ENCODE peak calls at places on chromosomes 2 and 18, in nine cellular contexts. I is choroid plexus epithelial cell; V is CD8-positive, alpha-beta T cell; P is cardiac fibroblast; G is hepatocyte; S is cardiac muscle cell; H is mucosa of descending colon; A is epithelial cell of esophagus; N is astrocyte of the cerebellum. E is an unnamed sample.

GRCh38 chr18:46211816-46212215 is 107.6 kb downstream of the HAUS1 start:
- DNase-seq in I (peak; percentile 29), S (no peak), H (no peak), G (no peak), V (no peak), A (no peak), N (no peak), P (peak; percentile 52), E (peak; percentile 49)

GRCh38 chr2:203606051-203606450 is 71.0 kb upstream of the RAPH1 start:
- DNase-seq in P (no peak), S (no peak), V (no peak), A (no peak), I (no peak), H (no peak), G (no peak), N (no peak), E (no peak)

GRCh38 chr2:166410828-166411472 is 35.2 kb upstream of the SCN9A start:
- DNase-seq in G (no peak), I (peak; percentile 90), V (no peak), S (no peak), P (peak; percentile 92), H (no peak), N (peak; percentile 29), A (peak; percentile 93), E (peak; percentile 91)

GRCh38 chr2:237383991-237384671 is 29.8 kb downstream of the COL6A3 start:
- DNase-seq in P (peak; percentile 96), H (no peak), S (no peak), G (peak; percentile 19), V (no peak), N (no peak), I (peak; percentile 96), A (no peak), E (peak; percentile 92)

GRCh38 chr18:24271381-24272331 is 126.0 kb downstream of the OSBPL1A start:
- DNase-seq in V (no peak), S (peak; percentile 84), I (peak; percentile 80), P (peak; percentile 76), N (peak; percentile 35), H (peak; percentile 75), A (peak; percentile 81), G (peak; percentile 90), E (peak; percentile 69)

GRCh38 chr2:95269036-95269680 is 5.1 kb upstream of the PROM2 start:
- DNase-seq in N (no peak), P (no peak), S (no peak), G (no peak), H (peak; percentile 0), I (no peak), V (no peak), A (no peak), E (no peak)

GRCh38 chr2:132430895-132431294 is 14.3 kb downstream of the GPR39 start:
- DNase-seq in S (no peak), N (peak; percentile 31), V (no peak), G (no peak), I (no peak), P (no peak), H (no peak), A (peak; percentile 78), E (no peak)

GRCh38 chr2:86782748-86783147 is 8.0 kb downstream of the CD8A start:
- DNase-seq in G (no peak), A (no peak), P (no peak), V (no peak), H (no peak), N (no peak), S (peak; percentile 64), I (no peak), E (no peak)

GRCh38 chr2:240557101-240557751 is 562 bp downstream of the ANKMY1 start:
- DNase-seq in P (no peak), A (no peak), S (no peak), G (peak; percentile 6), N (no peak), V (no peak), I (no peak), H (peak; percentile 12), E (no peak)

GRCh38 chr2:101852824-101853223 is 138.9 kb upstream of the IL1R2 start:
- DNase-seq in S (no peak), V (no peak), I (peak; percentile 37), H (no peak), P (no peak), G (no peak), A (no peak), N (no peak), E (peak; percentile 51)

GRCh38 chr2:10407841-10408648 is 40.1 kb downstream of the ODC1 start:
- DNase-seq in G (peak; percentile 76), I (peak; percentile 74), A (peak; percentile 96), S (no peak), V (peak; percentile 65), N (no peak), H (peak; percentile 79), P (peak; percentile 69), E (peak; percentile 90)

GRCh38 chr2:42962521-42962953 is 170.2 kb upstream of the HAAO start:
- DNase-seq in P (peak; percentile 29), G (no peak), I (peak; percentile 39), H (no peak), A (no peak), S (no peak), V (no peak), N (no peak), E (peak; percentile 52)

GRCh38 chr2:69298862-69299261 is 88.2 kb downstream of the GFPT1 start:
- DNase-seq in N (no peak), S (no peak), V (no peak), H (no peak), A (peak; percentile 33), P (peak; percentile 79), G (peak; percentile 38), I (peak; percentile 80), E (peak; percentile 81)

GRCh38 chr18:75132931-75133525 is 75.9 kb downstream of the PTGR3 start:
- DNase-seq in A (no peak), V (no peak), P (no peak), S (no peak), I (no peak), G (no peak), H (no peak), N (no peak), E (no peak)

DNA sequence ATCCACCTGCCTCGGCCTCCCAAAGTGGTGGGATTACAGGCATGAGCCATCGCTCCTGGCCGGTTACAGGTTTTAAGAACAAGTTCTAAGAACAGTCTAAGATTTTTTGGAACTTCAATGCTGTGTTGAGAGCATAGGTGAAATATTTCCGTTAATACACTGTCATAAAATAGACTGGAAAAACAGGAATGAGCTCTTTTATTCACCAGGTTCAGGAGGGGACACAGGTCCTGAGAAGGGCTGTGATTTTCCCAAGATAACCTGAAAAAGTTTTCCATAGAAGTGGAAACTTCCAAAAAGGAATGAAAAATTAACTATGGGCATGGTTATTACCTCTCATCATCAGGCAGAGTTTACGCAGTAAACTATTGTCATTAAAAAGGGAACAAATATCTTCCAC is 97.6 kb upstream of the TMEM178A start:
- DNase-seq in I (no peak), G (no peak), N (no peak), S (no peak), A (peak; percentile 48), P (no peak), H (no peak), V (no peak), E (no peak)
- H3K4me3 ChIP-seq in I (no peak overlapping the region), G (no peak overlapping the region), N (no peak overlapping the region), S (no peak overlapping the region), A (no peak overlapping the region), P (no peak overlapping the region), H (no peak overlapping the region), V (no peak overlapping the region), E (no peak overlapping the region)

DNA sequence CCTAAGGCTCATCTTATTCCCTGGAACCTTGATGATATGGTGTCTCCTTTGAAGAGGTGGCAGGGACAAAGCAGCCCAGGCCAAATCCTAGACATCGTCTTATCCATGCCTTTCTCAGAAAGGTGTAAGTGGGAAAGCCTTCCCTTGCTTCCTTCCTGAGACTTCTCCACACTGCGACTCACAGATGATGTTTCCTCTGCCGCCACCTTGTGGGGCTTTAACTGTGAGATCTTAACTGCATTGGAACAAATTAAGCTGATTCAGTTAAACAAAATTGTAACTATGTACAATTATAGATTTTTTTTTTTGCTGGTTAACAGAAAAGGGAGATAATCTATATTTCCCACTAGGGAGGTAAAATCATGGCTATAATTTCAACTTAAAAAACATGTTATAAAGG is 10.0 kb upstream of the GCA start:
- DNase-seq in P (peak; percentile 52), A (peak; percentile 60), H (peak; percentile 82), S (peak; percentile 33), G (peak; percentile 58), I (peak; percentile 52), N (no peak), V (no peak), E (peak; percentile 36)
- TF ChIP-seq CTCF in P (peak; percentile 59), A (peak; percentile 64), H (peak; percentile 18), S (peak; percentile 51), G (peak; percentile 52), I (peak; percentile 70), N (peak; percentile 44), V (peak; percentile 17), E (peak; percentile 54)

GRCh38 chr2:64771726-64772125 is 118.0 kb upstream of the SERTAD2 start:
- DNase-seq in N (no peak), I (no peak), A (no peak), P (peak; percentile 11), S (no peak), H (no peak), G (no peak), V (no peak), E (no peak)

GRCh38 chr2:64770137-64770780 is 116.5 kb upstream of the SERTAD2 start:
- DNase-seq in I (peak; percentile 41), P (peak; percentile 43), H (no peak), S (no peak), V (no peak), A (peak; percentile 26), G (no peak), N (no peak), E (peak; percentile 80)

GRCh38 chr2:64769392-64770044 is 115.8 kb upstream of the SERTAD2 start:
- DNase-seq in V (no peak), A (no peak), G (peak; percentile 40), P (no peak), I (no peak), H (peak; percentile 67), S (no peak), N (no peak), E (no peak)

GRCh38 chr2:64770781-64771334 is 117.1 kb upstream of the SERTAD2 start:
- DNase-seq in N (peak; percentile 56), V (no peak), H (peak; percentile 22), P (peak; percentile 88), A (peak; percentile 92), G (peak; percentile 62), I (peak; percentile 70), S (no peak), E (peak; percentile 99)

GRCh38 chr2:64773461-64774118 is 119.9 kb upstream of the SERTAD2 start:
- DNase-seq in G (no peak), I (no peak), A (no peak), P (no peak), H (peak; percentile 41), S (no peak), V (no peak), N (no peak), E (no peak)
- H3K4me3 ChIP-seq in G (no peak overlapping the region), I (no peak overlapping the region), A (no peak overlapping the region), P (no peak overlapping the region), H (no peak overlapping the region), S (no peak overlapping the region), V (no peak overlapping the region), N (no peak overlapping the region), E (no peak overlapping the region)

DNA sequence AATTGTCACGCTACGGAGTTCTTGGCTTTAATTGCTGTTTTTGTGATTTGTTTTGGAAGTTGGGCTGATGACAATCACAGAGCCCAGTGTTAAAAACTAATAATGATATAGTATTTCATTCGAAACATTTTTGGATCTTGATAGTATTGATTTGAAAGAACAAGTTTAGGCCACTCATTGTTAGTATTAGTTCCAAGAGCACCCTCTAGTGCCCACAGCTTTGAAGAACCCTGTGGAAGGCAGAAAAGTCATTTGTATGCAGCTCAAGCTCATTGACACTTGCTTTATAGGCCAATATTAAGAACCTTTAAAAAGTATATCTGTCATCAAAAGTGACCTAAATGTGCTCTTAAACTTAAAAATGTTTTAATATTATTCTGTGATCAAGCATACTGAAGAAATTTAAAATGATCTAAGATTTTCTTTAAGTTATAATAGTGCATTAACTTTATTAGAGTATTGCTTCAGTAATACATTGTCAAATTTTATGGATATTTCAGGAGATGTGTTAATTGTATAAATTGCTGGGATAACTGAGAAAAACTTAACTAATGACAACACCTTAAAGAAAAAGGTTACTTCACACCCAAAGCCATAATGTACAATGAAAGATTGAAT is 191.0 kb downstream of the GRB14 start:
- DNase-seq in S (peak; percentile 65), P (peak; percentile 69), G (peak; percentile 56), H (peak; percentile 42), V (no peak), A (peak; percentile 59), N (peak; percentile 61), I (peak; percentile 78), E (peak; percentile 54)
- TF ChIP-seq CTCF in S (peak; percentile 72), P (peak; percentile 67), G (peak; percentile 79), H (no peak), V (no peak), A (peak; percentile 78), N (peak; percentile 77), I (peak; percentile 80), E (peak; percentile 68)

E was measured in fibroblast of mammary gland.